ENCODE peak calls at places on chromosomes 11 and 22, in five cellular contexts. V is AG09309, A is AG04449, K is cardiac fibroblast, I is A549. J is an unnamed sample.

GRCh38 chr11:69218946-69219720 is 63.4 kb downstream of the SMIM38 start:
- DNase-seq in V (no peak), A (no peak), K (no peak), I (no peak), J (no peak)

GRCh38 chr22:39478461-39478860 is 21.6 kb downstream of the MGAT3 start:
- DNase-seq in V (no peak), A (no peak), K (no peak), I (no peak), J (no peak)

GRCh38 chr11:119095066-119095880 is 6.4 kb downstream of the DPAGT1 start:
- DNase-seq in V (peak), A (peak), K (peak), I (peak), J (peak)

GRCh38 chr22:46031066-46031465 is 54.1 kb upstream of the WNT7B start:
- DNase-seq in V (no peak), A (no peak), K (no peak), I (no peak), J (no peak)

GRCh38 chr11:39365809-39366436 is 2093.5 kb downstream of the LRRC4C start:
- DNase-seq in V (no peak), A (no peak), K (peak), I (no peak), J (no peak)

GRCh38 chr11:105821366-105821765 is 200.7 kb downstream of the MSANTD4 start:
- DNase-seq in V (no peak), A (no peak), K (no peak), I (no peak), J (no peak)

GRCh38 chr11:129814244-129814992 is 1.2 kb upstream of the TMEM45B start:
- DNase-seq in V (no peak), A (no peak), K (no peak), I (no peak), J (no peak)

GRCh38 chr11:92607969-92608711 is 361.3 kb upstream of the MTNR1B start:
- DNase-seq in V (no peak), A (no peak), K (no peak), I (no peak), J (no peak)

GRCh38 chr11:76443254-76443935 is 1.4 kb upstream of the EMSY start:
- DNase-seq in V (no peak), A (no peak), K (peak), I (no peak), J (no peak)

GRCh38 chr11:15926071-15926470 is 430.3 kb downstream of the SOX6 start:
- DNase-seq in V (no peak), A (no peak), K (no peak), I (no peak), J (no peak)

GRCh38 chr11:65537296-65537597 is 12.4 kb downstream of the SCYL1 start:
- DNase-seq in V (no peak), A (no peak), K (no peak), I (no peak), J (no peak)

GRCh38 chr11:65445101-65445603 is 22.6 kb downstream of the NEAT1 start:
- DNase-seq in V (no peak), A (no peak), K (peak), I (no peak), J (no peak)

GRCh38 chr11:61778920-61779650 is 13.3 kb downstream of the TMEM258 start:
- DNase-seq in V (no peak), A (no peak), K (no peak), I (no peak), J (no peak)

GRCh38 chr11:12397953-12398352 is 20.6 kb downstream of the PARVA start:
- DNase-seq in V (peak), A (peak), K (peak), I (no peak), J (peak)

GRCh38 chr11:406796-407650 is 7.8 kb downstream of the SIGIRR start:
- DNase-seq in V (no peak), A (no peak), K (peak), I (peak), J (no peak)

GRCh38 chr11:130721736-130722135 is 194.5 kb downstream of the SNX19 start:
- DNase-seq in V (no peak), A (no peak), K (peak), I (no peak), J (no peak)

GRCh38 chr22:46357711-46358505 is 22.4 kb downstream of the TRMU start:
- DNase-seq in V (no peak), A (no peak), K (no peak), I (no peak), J (no peak)

GRCh38 chr11:79940165-79940564 is 499.3 kb upstream of the TENM4 start:
- DNase-seq in V (no peak), A (no peak), K (no peak), I (no peak), J (no peak)

DNA sequence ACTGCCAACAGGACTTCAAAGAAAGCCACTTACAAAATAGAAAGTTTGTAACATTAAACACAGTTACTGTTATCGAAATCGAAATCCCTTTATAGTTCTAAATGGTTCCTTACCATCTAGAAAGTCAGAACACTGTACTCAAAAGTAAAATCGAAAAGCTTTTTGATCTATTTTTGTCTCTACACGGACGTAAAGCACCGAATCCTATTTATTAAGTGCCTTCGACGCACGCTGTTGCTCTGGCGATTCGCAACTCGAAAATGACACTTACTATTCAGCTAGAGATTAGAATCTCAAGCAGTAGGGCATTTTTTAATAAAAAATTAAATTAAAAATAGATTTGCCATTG is 78.3 kb downstream of the LARGE1 start:
- DNase-seq in V (no peak), A (no peak), K (no peak), I (no peak), J (no peak)
- H3K4me3 ChIP-seq in V (no peak), A (no peak), K (no peak), I (no peak), J (no peak)

GRCh38 chr11:73143126-73143838 is 1.2 kb upstream of the FCHSD2 start:
- DNase-seq in V (no peak), A (no peak), K (peak), I (no peak), J (no peak)
- H3K4me3 ChIP-seq in V (peak), A (peak), K (peak), I (peak), J (peak)

GRCh38 chr22:43956383-43956782 is 1.1 kb downstream of the SAMM50 start:
- DNase-seq in V (no peak), A (no peak), K (peak), I (no peak), J (no peak)
- H3K4me3 ChIP-seq in V (peak), A (peak), K (peak), I (peak), J (peak)

DNA sequence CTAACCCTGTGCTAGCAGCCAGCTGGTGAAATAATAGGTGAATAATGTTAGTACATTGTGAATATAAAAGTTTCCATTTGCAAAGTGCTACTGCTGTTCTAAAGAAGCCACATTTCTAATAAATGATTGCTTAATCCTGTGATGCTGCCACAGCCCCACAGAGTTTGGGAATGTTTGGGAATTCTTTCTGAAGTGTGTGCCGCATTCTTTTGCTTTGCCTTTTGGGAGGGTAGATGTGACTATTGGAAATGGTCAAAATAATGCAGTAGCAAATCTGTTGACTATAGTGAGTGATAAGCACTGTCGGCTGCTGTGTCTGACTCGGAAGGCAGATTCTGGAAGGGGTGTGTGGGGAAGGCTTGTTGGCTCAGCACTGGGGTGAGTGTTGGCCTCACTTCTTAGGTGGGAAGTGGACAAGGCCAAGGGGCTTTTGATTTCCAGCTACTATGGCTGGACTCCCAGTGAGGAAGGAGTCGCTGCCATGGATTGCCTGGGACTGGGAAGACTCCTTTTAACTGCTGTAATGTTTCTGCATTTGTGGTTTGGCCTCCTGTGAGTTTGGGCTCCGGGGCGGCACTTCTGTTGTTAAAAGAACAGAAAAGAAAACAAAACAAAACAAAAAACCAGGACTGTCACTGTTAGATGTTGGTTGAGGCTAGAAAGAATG is 20.0 kb downstream of the ZBTB16 start:
- DNase-seq in V (no peak), A (no peak), K (peak), I (no peak), J (no peak)
- H3K4me3 ChIP-seq in V (no peak), A (no peak), K (no peak), I (no peak), J (no peak)

DNA sequence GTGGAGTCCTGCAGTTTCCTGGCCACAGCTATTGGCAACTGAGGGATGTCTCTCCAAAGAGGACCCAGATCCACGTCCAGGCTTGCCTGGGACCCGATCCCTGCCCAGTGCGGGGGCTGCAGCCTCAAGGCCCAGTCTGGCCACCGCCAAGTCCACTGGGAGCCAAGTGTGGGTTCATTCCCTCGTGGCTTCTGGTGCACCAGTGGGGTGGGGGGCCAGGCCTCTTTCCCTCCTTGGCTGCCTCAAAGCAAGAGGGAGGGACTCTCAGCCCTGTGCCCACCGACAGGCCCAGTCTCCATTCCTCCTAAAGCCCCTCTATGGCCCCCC is 13.3 kb upstream of the PIM3 start:
- DNase-seq in V (no peak), A (no peak), K (no peak), I (no peak), J (no peak)
- H3K4me3 ChIP-seq in V (no peak), A (no peak), K (no peak), I (no peak), J (no peak)

GRCh38 chr22:28942801-28943500 is 59.6 kb downstream of the ZNRF3 start:
- DNase-seq in V (no peak), A (no peak), K (no peak), I (no peak), J (no peak)
- H3K4me3 ChIP-seq in V (no peak), A (no peak), K (no peak), I (no peak), J (no peak)

DNA sequence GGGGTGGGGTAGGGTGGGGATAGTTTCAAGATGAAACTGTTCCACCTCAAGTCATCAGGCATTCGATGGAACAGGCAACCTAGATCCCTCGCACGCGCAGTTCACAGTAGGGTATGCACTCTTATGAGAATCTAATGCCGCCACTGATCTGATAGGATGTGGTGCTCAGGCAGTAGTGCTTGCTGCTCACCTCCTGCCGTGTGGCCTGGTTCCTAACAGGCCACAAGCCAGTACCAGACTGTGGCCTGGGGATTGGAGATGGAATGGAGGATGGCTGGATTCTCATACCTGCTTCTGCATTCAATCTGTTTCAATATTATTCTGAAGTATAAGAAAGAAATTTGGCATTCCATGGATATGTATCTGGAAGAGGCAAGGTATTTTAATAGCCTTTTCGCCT is 73.1 kb downstream of the RBFOX2 start:
- DNase-seq in V (no peak), A (no peak), K (no peak), I (no peak), J (no peak)
- H3K4me3 ChIP-seq in V (no peak), A (no peak), K (no peak), I (no peak), J (no peak)

J was measured in skeletal muscle cell.